ENCODE peak calls at places on chromosomes 7 and 10, in eight cellular contexts. D is Panc1; N is HT-29; U is activated CD4-positive, alpha-beta T cell treated with anti-CD3 and anti-CD28 coated beads for 24 hours; Z is NCI-H1436; W is epithelial cell of prostate; Q is BJ; R is dermis blood vessel endothelial cell. H is an unnamed sample.

GRCh38 chr7:68406480-68406879 is 1191.8 kb upstream of the AUTS2 start:
- DNase-seq in Z (no peak), Q (no peak), W (no peak), N (no peak), R (no peak), U (no peak), D (no peak), H (no peak)

GRCh38 chr10:124053971-124054370 is 39.4 kb downstream of the CHST15 start:
- DNase-seq in U (no peak), D (no peak), R (peak), Z (no peak), Q (no peak), W (peak), N (no peak), H (no peak)

GRCh38 chr7:94654764-94655561 is 970 bp downstream of the SGCE start:
- DNase-seq in U (no peak), D (no peak), Z (no peak), W (no peak), R (peak), N (no peak), Q (no peak), H (no peak)

GRCh38 chr10:73969224-73969811 is 28.6 kb upstream of the VCL start:
- DNase-seq in W (no peak), R (no peak), Z (no peak), U (no peak), D (no peak), Q (no peak), N (no peak), H (peak)

GRCh38 chr10:60138842-60139241 is 232.5 kb upstream of the CCDC6 start:
- DNase-seq in N (no peak), W (no peak), R (no peak), Q (no peak), D (no peak), Z (no peak), U (no peak), H (no peak)

GRCh38 chr7:20653636-20654035 is 38.2 kb downstream of the ABCB5 start:
- DNase-seq in U (no peak), R (no peak), Q (no peak), W (no peak), N (no peak), Z (no peak), D (no peak), H (no peak)

GRCh38 chr10:62317257-62317656 is 48.6 kb upstream of the RTKN2 start:
- DNase-seq in W (no peak), D (no peak), Z (no peak), Q (no peak), N (no peak), U (no peak), R (no peak), H (no peak)

GRCh38 chr7:627661-628027 is 98.9 kb upstream of the DNAAF5 start:
- DNase-seq in U (no peak), Q (no peak), R (no peak), N (no peak), W (no peak), Z (no peak), D (no peak), H (no peak)

GRCh38 chr10:131846224-131847101 is 54.3 kb upstream of the PPP2R2D start:
- DNase-seq in W (no peak), Z (no peak), D (no peak), U (no peak), N (no peak), R (no peak), Q (no peak), H (peak)

GRCh38 chr10:118908487-118909280 is 120.8 kb upstream of the NANOS1 start:
- DNase-seq in W (no peak), R (no peak), D (no peak), Z (no peak), U (no peak), N (no peak), Q (no peak), H (peak)

GRCh38 chr10:60816624-60817023 is 38.3 kb downstream of the CDK1 start:
- DNase-seq in D (peak), R (peak), U (no peak), W (peak), Z (peak), Q (peak), N (peak), H (peak)

GRCh38 chr7:84194484-84195260 is at the start of gene SEMA3A:
- DNase-seq in N (peak), W (peak), Q (no peak), D (no peak), Z (no peak), R (peak), U (peak), H (peak)

GRCh38 chr7:7808626-7809025 is 90.2 kb upstream of the RPA3 start:
- DNase-seq in D (no peak), Z (no peak), W (no peak), N (no peak), U (no peak), R (no peak), Q (no peak), H (no peak)

GRCh38 chr10:83539528-83540308 is 599.6 kb upstream of the GHITM start:
- DNase-seq in R (no peak), D (no peak), U (no peak), W (no peak), N (no peak), Q (peak), Z (no peak), H (no peak)

GRCh38 chr7:69359003-69359555 is 239.2 kb upstream of the AUTS2 start:
- DNase-seq in W (no peak), Q (no peak), Z (no peak), U (no peak), N (no peak), D (no peak), R (no peak), H (no peak)

GRCh38 chr7:125661677-125662076 is 732.1 kb upstream of the POT1 start:
- DNase-seq in Z (no peak), R (no peak), N (no peak), D (no peak), W (no peak), Q (no peak), U (no peak), H (no peak)

H was measured in small intestine.